ENCODE peak calls at places on chromosomes 11 and 22, in four cellular contexts. K is endodermal cell, T is anterior cingulate cortex, Z is RCC 7860. F is an unnamed sample.
A peak's percentile ranks its signal among the peaks of the same experiment; 100 is the strongest.

GRCh38 chr11:65781152-65781961 is 581 bp upstream of the AP5B1 start:
- DNase-seq in T (no peak), Z (no peak), K (peak; percentile 90), F (peak; percentile 60)

GRCh38 chr11:104095791-104096190 is 59.4 kb downstream of the DDI1 start:
- DNase-seq in T (no peak), K (no peak), Z (no peak), F (no peak)

GRCh38 chr11:120527111-120527748 is 15.7 kb downstream of the GRIK4 start:
- DNase-seq in K (peak; percentile 92), T (no peak), Z (no peak), F (peak; percentile 90)

GRCh38 chr22:20009018-20009482 is 7.6 kb downstream of the ARVCF start:
- DNase-seq in T (no peak), K (peak; percentile 42), Z (no peak), F (no peak)

GRCh38 chr11:114623720-114624119 is 28.1 kb upstream of the NXPE4 start:
- DNase-seq in K (peak; percentile 3), Z (no peak), T (no peak), F (no peak)

GRCh38 chr11:111513240-111513605 is 1.0 kb upstream of the BTG4 start:
- DNase-seq in T (no peak), Z (no peak), K (no peak), F (no peak)

GRCh38 chr22:48639896-48640732 is 1187.6 kb downstream of the BRD1 start:
- DNase-seq in K (no peak), Z (no peak), T (no peak), F (no peak)

GRCh38 chr11:122202951-122203456 is 87.0 kb upstream of the BLID start:
- DNase-seq in T (no peak), K (peak; percentile 92), Z (peak; percentile 41), F (peak; percentile 83)

GRCh38 chr22:46124383-46125144 is 25.8 kb upstream of the PPARA start:
- DNase-seq in Z (no peak), K (no peak), T (no peak), F (no peak)

GRCh38 chr22:32528984-32529982 is 54.7 kb downstream of the FBXO7 start:
- DNase-seq in Z (peak; percentile 37), T (no peak), K (peak; percentile 94), F (peak; percentile 92)

GRCh38 chr22:19848298-19849224 is 6.1 kb downstream of the GNB1L start:
- DNase-seq in K (peak; percentile 47), T (no peak), Z (peak; percentile 48), F (peak; percentile 58)

GRCh38 chr22:39314251-39314971 is 5.0 kb downstream of the RPL3 start:
- DNase-seq in Z (peak; percentile 16), T (no peak), K (peak; percentile 74), F (no peak)

GRCh38 chr11:45089251-45089650 is 57.2 kb upstream of the PRDM11 start:
- DNase-seq in K (no peak), Z (peak; percentile 69), T (no peak), F (peak; percentile 93)

GRCh38 chr22:23742505-23743264 is 8.2 kb downstream of the ZNF70 start:
- DNase-seq in K (no peak), T (no peak), Z (no peak), F (no peak)

GRCh38 chr11:84902445-84902844 is 724.7 kb downstream of the DLG2 start:
- DNase-seq in T (no peak), K (no peak), Z (no peak), F (no peak)

GRCh38 chr11:108551653-108552462 is 41.7 kb downstream of the EXPH5 start:
- DNase-seq in K (peak; percentile 60), T (no peak), Z (no peak), F (peak; percentile 52)

GRCh38 chr11:61868601-61869476 is 22.5 kb downstream of the FADS3 start:
- DNase-seq in T (no peak), Z (no peak), K (peak; percentile 69), F (no peak)

GRCh38 chr11:118609380-118610219 is 2.2 kb downstream of the PHLDB1 start:
- DNase-seq in K (peak; percentile 73), T (no peak), Z (no peak), F (no peak)

GRCh38 chr11:60831143-60831500 is 10.8 kb upstream of the CCDC86 start:
- DNase-seq in T (no peak), K (peak; percentile 91), Z (peak; percentile 57), F (peak; percentile 88)

GRCh38 chr11:44760917-44761545 is 34.3 kb downstream of the TSPAN18 start:
- DNase-seq in T (no peak), K (peak; percentile 90), Z (peak; percentile 35), F (peak; percentile 86)

F was measured in AG20443.